ENCODE peak calls at places on chromosome 1, in seven cellular contexts. R is ELR, S is endothelial cell, T is cardiac fibroblast, Z is choroid plexus epithelial cell, Y is heart right ventricle, A is NCI-H526 treated with DMSO at 0.1 percent for 48 hours. I is an unnamed sample.

GRCh38 chr1:17665950-17666720 is 89.0 kb upstream of the ACTL8 start:
- DNase-seq in Z (no peak), A (no peak), Y (no peak), S (no peak), T (peak), R (peak), I (no peak)

GRCh38 chr1:234656981-234657651 is 47.1 kb upstream of the IRF2BP2 start:
- DNase-seq in Z (peak), R (peak), S (no peak), T (peak), Y (no peak), A (no peak), I (peak)

GRCh38 chr1:111603979-111604378 is 15.6 kb upstream of the RAP1A start:
- DNase-seq in A (no peak), Z (no peak), S (no peak), Y (no peak), T (no peak), R (peak), I (no peak)

GRCh38 chr1:234971586-234972297 is 156.9 kb downstream of the TOMM20 start:
- DNase-seq in T (no peak), R (no peak), A (no peak), Y (no peak), Z (no peak), S (no peak), I (no peak)

GRCh38 chr1:182588460-182589396 is at the start of gene RNASEL:
- DNase-seq in Y (peak), Z (peak), S (peak), T (peak), A (peak), R (peak), I (peak)

GRCh38 chr1:211627259-211627658 is 48.2 kb downstream of the NEK2 start:
- DNase-seq in Z (no peak), A (no peak), S (no peak), Y (no peak), R (no peak), T (no peak), I (no peak)

GRCh38 chr1:59413327-59413720 is 116.4 kb downstream of the FGGY start:
- DNase-seq in Y (no peak), R (no peak), T (no peak), A (no peak), S (no peak), Z (no peak), I (no peak)

GRCh38 chr1:39987869-39988268 is 32.9 kb downstream of the MFSD2A start:
- DNase-seq in A (no peak), Z (no peak), R (no peak), Y (no peak), T (no peak), S (no peak), I (no peak)

GRCh38 chr1:167273027-167273800 is 52.5 kb downstream of the POU2F1 start:
- DNase-seq in R (peak), A (no peak), T (peak), Z (peak), S (no peak), Y (no peak), I (peak)

GRCh38 chr1:63773815-63774616 is at the start of gene ROR1:
- DNase-seq in S (peak), Z (peak), R (peak), Y (peak), A (peak), T (peak), I (peak)

GRCh38 chr1:221336141-221336540 is 405.7 kb downstream of the DUSP10 start:
- DNase-seq in R (peak), S (no peak), A (no peak), Y (no peak), T (peak), Z (no peak), I (no peak)

GRCh38 chr1:156076609-156077429 is 5.4 kb downstream of the MEX3A start:
- DNase-seq in T (no peak), A (no peak), S (peak), Y (peak), R (no peak), Z (no peak), I (no peak)

GRCh38 chr1:233172201-233172600 is 123.3 kb downstream of the PCNX2 start:
- DNase-seq in R (peak), Z (peak), T (peak), Y (no peak), A (peak), S (no peak), I (no peak)

GRCh38 chr1:235650341-235651169 is 971 bp upstream of the GNG4 start:
- DNase-seq in R (no peak), Z (no peak), S (peak), T (no peak), A (no peak), Y (no peak), I (peak)